ENCODE peak calls at places on chromosomes 2 and 18, in seven cellular contexts. Q is PC-9, G is stomach, F is PC-3, T is heart right ventricle, M is heart left ventricle, R is HCT116. L is an unnamed sample. For H3K4me1, the result is how much of the 10 kb centered on the place peaks cover.

GRCh38 chr18:3595282-3596273 is 145.6 kb downstream of the TGIF1 start:
- DNase-seq in Q (peak), G (peak), F (peak), T (no peak), M (peak), R (no peak), L (peak)

GRCh38 chr2:240277073-240277806 is 136.8 kb upstream of the OTOS start:
- DNase-seq in Q (no peak), G (peak), F (peak), T (peak), M (no peak), R (no peak), L (peak)

GRCh38 chr2:228866781-228867180 is 404.3 kb downstream of the PID1 start:
- DNase-seq in Q (no peak), G (no peak), F (no peak), T (no peak), M (no peak), R (no peak), L (no peak)

GRCh38 chr18:60905699-60906098 is 427.5 kb upstream of the CDH20 start:
- DNase-seq in Q (no peak), G (no peak), F (no peak), T (peak), M (peak), R (no peak), L (no peak)

GRCh38 chr18:62339106-62339988 is 14.2 kb downstream of the TNFRSF11A start:
- DNase-seq in Q (peak), G (no peak), F (peak), T (no peak), M (no peak), R (peak), L (peak)

GRCh38 chr2:77566582-77566981 is 44.4 kb upstream of the LRRTM4 start:
- DNase-seq in Q (peak), G (no peak), F (peak), T (no peak), M (no peak), R (no peak), L (no peak)

GRCh38 chr18:46343456-46343855 is 239.3 kb downstream of the HAUS1 start:
- DNase-seq in Q (no peak), G (no peak), F (no peak), T (peak), M (no peak), R (no peak), L (no peak)

GRCh38 chr18:61290616-61291015 is 42.6 kb upstream of the CDH20 start:
- DNase-seq in Q (no peak), G (no peak), F (no peak), T (no peak), M (no peak), R (no peak), L (no peak)

GRCh38 chr18:9135081-9135911 is 1.3 kb upstream of the ANKRD12 start:
- DNase-seq in Q (no peak), G (no peak), F (no peak), T (no peak), M (no peak), R (no peak), L (no peak)

GRCh38 chr2:149090706-149091105 is 52.2 kb downstream of the LYPD6B start:
- DNase-seq in Q (no peak), G (no peak), F (no peak), T (no peak), M (no peak), R (no peak), L (no peak)

GRCh38 chr2:237403024-237403882 is 10.7 kb downstream of the COL6A3 start:
- DNase-seq in Q (no peak), G (no peak), F (no peak), T (peak), M (peak), R (no peak), L (no peak)

GRCh38 chr2:57759131-57759530 is 287.5 kb upstream of the VRK2 start:
- DNase-seq in Q (no peak), G (no peak), F (no peak), T (no peak), M (no peak), R (no peak), L (no peak)

GRCh38 chr2:225097035-225097434 is 54.8 kb upstream of the DOCK10 start:
- DNase-seq in Q (no peak), G (no peak), F (no peak), T (no peak), M (no peak), R (no peak), L (no peak)

GRCh38 chr2:134728163-134728562 is 9.4 kb upstream of the TMEM163 start:
- DNase-seq in Q (no peak), G (no peak), F (no peak), T (no peak), M (no peak), R (no peak), L (no peak)

GRCh38 chr2:149921911-149922616 is 334.5 kb upstream of the MMADHC start:
- DNase-seq in Q (peak), G (no peak), F (peak), T (no peak), M (no peak), R (no peak), L (peak)

GRCh38 chr2:39119732-39120520 is 925 bp downstream of the SOS1 start:
- DNase-seq in Q (peak), G (peak), F (peak), T (peak), M (peak), R (no peak), L (peak)

GRCh38 chr18:76005632-76006031 is 489.4 kb downstream of the ZNF516 start:
- DNase-seq in Q (no peak), G (no peak), F (no peak), T (no peak), M (no peak), R (no peak), L (no peak)

GRCh38 chr18:49459404-49460171 is 857 bp downstream of the DYM start:
- DNase-seq in Q (no peak), G (no peak), F (peak), T (no peak), M (no peak), R (no peak), L (peak)

GRCh38 chr2:205030695-205031094 is 485.4 kb downstream of the PARD3B start:
- DNase-seq in Q (no peak), G (no peak), F (no peak), T (no peak), M (no peak), R (no peak), L (no peak)

GRCh38 chr2:187994464-187995331 is 297.0 kb upstream of the GULP1 start:
- DNase-seq in Q (no peak), G (no peak), F (no peak), T (no peak), M (peak), R (no peak), L (peak)

GRCh38 chr18:34794346-34794745 is 84.2 kb downstream of the DTNA start:
- DNase-seq in Q (no peak), G (no peak), F (no peak), T (no peak), M (no peak), R (no peak), L (no peak)

GRCh38 chr18:13217971-13218375 is 587 bp upstream of the LDLRAD4 start:
- DNase-seq in Q (no peak), G (no peak), F (no peak), T (peak), M (peak), R (no peak), L (no peak)

GRCh38 chr18:13218376-13219011 is at the start of gene LDLRAD4:
- DNase-seq in Q (no peak), G (peak), F (no peak), T (peak), M (peak), R (no peak), L (no peak)

GRCh38 chr18:13216092-13216582 is 2.4 kb upstream of the LDLRAD4 start:
- DNase-seq in Q (no peak), G (peak), F (peak), T (peak), M (peak), R (peak), L (peak)

GRCh38 chr18:13216732-13217465 is 1.7 kb upstream of the LDLRAD4 start:
- DNase-seq in Q (no peak), G (peak), F (no peak), T (peak), M (peak), R (no peak), L (no peak)

DNA sequence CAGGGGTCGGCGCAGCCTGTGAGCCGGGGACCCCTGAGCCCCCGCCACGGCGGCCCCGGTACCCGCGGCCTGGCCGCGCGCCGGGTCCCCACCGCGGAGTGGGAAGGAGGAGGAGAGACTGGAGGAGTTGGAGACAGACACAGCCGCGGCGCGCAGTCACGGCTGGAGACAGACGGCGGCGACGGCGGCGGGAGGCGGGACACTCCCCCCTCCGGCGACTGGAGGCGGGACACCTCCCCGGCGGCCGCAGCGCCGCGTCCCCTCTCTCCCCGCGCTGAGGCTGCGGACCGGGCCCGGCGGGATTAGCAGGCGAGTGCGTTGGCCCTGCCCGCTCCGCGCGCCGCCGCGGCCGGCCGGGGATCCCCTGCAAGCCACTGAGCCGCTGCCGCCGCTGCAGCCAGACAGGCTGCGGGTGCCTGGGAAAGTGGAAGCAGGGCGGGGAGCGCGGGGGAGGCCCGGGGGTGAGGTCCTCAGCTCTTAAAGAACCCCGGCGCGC is 1.0 kb upstream of the LDLRAD4 start:
- DNase-seq in Q (no peak), G (peak), F (no peak), T (peak), M (peak), R (no peak), L (no peak)
- H3K27ac ChIP-seq in Q (no peak), G (peak), F (no peak), T (peak), M (peak), R (no peak), L (no peak)

GRCh38 chr2:165277295-165277694 is 38.1 kb downstream of the SCN2A start:
- DNase-seq in Q (no peak), G (no peak), F (no peak), T (no peak), M (no peak), R (no peak), L (no peak)

GRCh38 chr2:165281387-165281786 is 42.2 kb downstream of the SCN2A start:
- DNase-seq in Q (no peak), G (no peak), F (no peak), T (no peak), M (no peak), R (no peak), L (peak)

GRCh38 chr2:165283342-165283741 is 44.1 kb downstream of the SCN2A start:
- DNase-seq in Q (no peak), G (no peak), F (no peak), T (no peak), M (no peak), R (no peak), L (no peak)

GRCh38 chr2:165277860-165278656 is 38.8 kb downstream of the SCN2A start:
- DNase-seq in Q (no peak), G (no peak), F (no peak), T (no peak), M (no peak), R (no peak), L (no peak)

DNA sequence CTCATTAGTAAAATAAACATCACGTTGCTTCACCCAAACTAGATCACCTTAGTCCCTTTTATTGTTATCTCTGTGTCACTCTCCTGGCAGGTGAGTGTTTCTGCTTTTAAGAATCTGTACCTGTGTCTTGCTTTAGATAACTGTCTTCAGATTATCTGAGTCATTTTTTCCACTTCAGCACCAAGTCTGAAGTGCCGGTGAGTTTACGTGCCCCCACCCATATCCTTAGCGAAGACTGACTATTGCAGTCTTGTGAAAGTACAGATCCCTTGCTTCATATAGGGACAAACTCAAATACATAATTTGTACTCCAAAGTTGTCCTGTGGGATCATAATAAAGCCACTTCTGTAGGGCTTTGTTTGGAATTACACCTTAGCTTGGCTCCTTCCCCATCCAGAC is 41.1 kb downstream of the SCN2A start:
- DNase-seq in Q (no peak), G (no peak), F (no peak), T (no peak), M (no peak), R (no peak), L (no peak)
- TF ChIP-seq CTCF in Q (no peak), G (no peak), F (no peak), T (no peak), M (no peak), R (no peak), L (no peak)

GRCh38 chr2:25398534-25398933 is 56.8 kb upstream of the DNMT3A start:
- DNase-seq in Q (no peak), G (no peak), F (no peak), T (no peak), M (no peak), R (no peak), L (no peak)

GRCh38 chr2:25397777-25398176 is 56.1 kb upstream of the DNMT3A start:
- DNase-seq in Q (no peak), G (no peak), F (no peak), T (no peak), M (no peak), R (no peak), L (no peak)

GRCh38 chr2:25400576-25401241 is 59.0 kb upstream of the DNMT3A start:
- DNase-seq in Q (no peak), G (no peak), F (no peak), T (no peak), M (no peak), R (no peak), L (no peak)

GRCh38 chr2:25402477-25402876 is 60.8 kb upstream of the DNMT3A start:
- DNase-seq in Q (no peak), G (no peak), F (no peak), T (no peak), M (no peak), R (no peak), L (no peak)

GRCh38 chr2:25401307-25402021 is 59.7 kb upstream of the DNMT3A start:
- DNase-seq in Q (no peak), G (no peak), F (no peak), T (no peak), M (no peak), R (no peak), L (no peak)
- H3K4me1 ChIP-seq in Q (under half), G (under half), F (under half), T (under half), M (under half), R (under half), L (under half)

GRCh38 chr2:69815717-69816116 is 13.7 kb upstream of the GMCL1 start:
- DNase-seq in Q (no peak), G (no peak), F (peak), T (no peak), M (no peak), R (no peak), L (no peak)

GRCh38 chr2:69816923-69817542 is 12.4 kb upstream of the GMCL1 start:
- DNase-seq in Q (peak), G (peak), F (peak), T (peak), M (peak), R (peak), L (peak)

GRCh38 chr2:69817739-69818494 is 11.5 kb upstream of the GMCL1 start:
- DNase-seq in Q (no peak), G (no peak), F (no peak), T (no peak), M (no peak), R (no peak), L (no peak)
- H3K27ac ChIP-seq in Q (no peak), G (no peak), F (no peak), T (no peak), M (no peak), R (no peak), L (no peak)

DNA sequence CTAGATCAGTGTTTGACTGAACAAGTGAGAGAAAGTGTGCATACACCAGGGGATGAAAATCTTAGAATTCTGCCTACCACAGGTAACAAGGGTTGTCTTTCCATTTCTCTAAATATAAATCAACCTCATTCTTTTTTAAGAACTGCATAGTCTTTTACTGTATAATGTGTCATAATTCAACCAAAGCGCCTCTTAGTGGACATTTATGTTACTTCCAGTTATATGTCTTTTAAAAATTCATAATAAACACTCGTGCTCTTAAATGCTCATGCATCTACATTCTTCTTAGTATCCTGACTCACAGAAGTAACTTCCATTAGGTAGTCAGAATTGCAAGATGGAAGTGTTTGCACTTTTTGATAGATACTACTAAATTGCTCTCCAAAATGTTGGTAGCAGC is 76.2 kb downstream of the CHRNA1 start:
- DNase-seq in Q (no peak), G (no peak), F (peak), T (no peak), M (no peak), R (peak), L (peak)
- TF ChIP-seq CTCF in Q (peak), G (peak), F (peak), T (peak), M (peak), R (peak), L (peak)

DNA sequence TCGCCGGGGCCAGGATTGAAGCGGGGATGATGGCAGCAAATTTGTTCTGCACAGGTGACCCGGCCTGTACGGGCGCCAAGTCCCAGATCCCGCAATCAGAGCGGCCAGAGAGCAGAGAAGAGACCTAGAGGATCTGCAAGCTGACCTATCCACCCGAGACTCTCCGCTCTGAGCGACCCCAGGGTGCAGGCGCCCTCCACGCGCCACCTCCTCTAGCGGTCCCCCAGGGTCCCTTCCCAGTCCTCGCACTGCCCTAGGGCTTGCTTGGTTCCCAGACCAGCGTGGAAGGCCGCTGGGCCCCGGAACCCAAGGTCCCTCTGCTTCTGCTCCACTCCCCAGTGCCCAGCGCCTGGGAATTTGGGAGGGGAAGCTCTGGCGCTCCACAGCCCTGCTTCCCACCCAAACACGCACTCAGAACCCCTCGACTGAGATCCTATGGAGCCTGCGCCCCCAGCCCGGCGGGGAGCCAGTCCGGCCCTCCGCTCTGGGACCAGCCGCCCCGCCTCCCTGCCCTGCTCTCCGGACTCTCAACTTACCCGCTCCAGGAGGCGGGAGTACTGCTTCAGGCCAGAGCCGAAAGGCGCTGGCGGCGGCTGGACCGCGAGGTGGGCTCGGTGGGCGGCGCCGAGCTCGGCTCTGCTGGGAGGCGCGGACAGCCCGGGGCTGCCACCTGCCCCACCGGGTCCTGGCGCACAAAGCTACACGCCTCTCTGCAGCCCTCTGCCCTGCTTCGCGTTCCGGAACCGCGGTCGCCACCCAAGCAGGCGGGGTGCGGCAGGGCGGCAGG is 3.0 kb upstream of the SIX3 start:
- DNase-seq in Q (peak), G (no peak), F (peak), T (no peak), M (no peak), R (no peak), L (no peak)
- H3K4me1 ChIP-seq in Q (under half), G (half or more), F (under half), T (under half), M (under half), R (under half), L (under half)

GRCh38 chr18:36465970-36466369 is 168.5 kb downstream of the FHOD3 start:
- DNase-seq in Q (no peak), G (no peak), F (no peak), T (no peak), M (no peak), R (no peak), L (no peak)

GRCh38 chr18:36464126-36464651 is 166.7 kb downstream of the FHOD3 start:
- DNase-seq in Q (no peak), G (no peak), F (no peak), T (no peak), M (peak), R (no peak), L (no peak)

GRCh38 chr18:36468161-36468560 is 170.6 kb downstream of the FHOD3 start:
- DNase-seq in Q (no peak), G (no peak), F (no peak), T (peak), M (peak), R (no peak), L (no peak)

GRCh38 chr18:36467614-36468013 is 170.1 kb downstream of the FHOD3 start:
- DNase-seq in Q (no peak), G (no peak), F (no peak), T (no peak), M (no peak), R (no peak), L (no peak)

GRCh38 chr18:36465276-36465675 is 167.8 kb downstream of the FHOD3 start:
- DNase-seq in Q (no peak), G (no peak), F (no peak), T (no peak), M (no peak), R (no peak), L (no peak)
- H3K27ac ChIP-seq in Q (no peak), G (no peak), F (no peak), T (peak), M (peak), R (no peak), L (no peak)

DNA sequence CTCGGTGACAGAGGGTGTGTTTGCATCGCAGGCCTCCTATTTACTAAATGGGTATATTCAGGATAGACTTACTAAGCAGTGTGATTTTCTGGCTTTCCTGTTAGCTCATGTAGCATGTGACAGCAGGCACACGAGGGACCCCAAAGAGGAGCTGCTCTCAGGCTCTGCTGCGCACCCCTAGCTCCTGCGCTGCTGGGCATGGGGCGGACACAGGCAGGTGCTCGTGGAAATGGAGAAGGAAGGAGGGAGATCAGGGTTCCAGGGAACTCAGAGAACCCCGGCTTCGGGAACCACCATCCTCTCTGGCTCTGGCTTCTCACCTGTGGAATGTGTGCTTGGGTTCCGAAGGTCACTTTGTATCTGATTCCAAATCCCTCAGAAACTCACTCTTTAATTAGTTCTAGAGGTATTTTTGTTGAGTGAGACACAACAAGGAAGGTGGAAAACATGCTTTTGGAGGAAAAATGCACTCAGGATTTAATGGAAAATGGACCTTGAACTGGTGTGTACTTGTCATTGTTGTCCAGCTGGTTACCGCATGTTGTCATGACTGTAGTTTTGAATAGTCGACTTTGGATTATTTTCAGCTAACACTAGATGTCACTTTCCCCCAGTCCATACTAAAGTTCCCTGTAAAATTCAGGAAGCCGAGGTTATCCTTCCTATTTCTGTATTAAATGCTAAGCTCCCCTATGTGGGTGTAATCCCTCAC is 3.5 kb downstream of the SNTG2 start:
- DNase-seq in Q (no peak), G (no peak), F (peak), T (no peak), M (no peak), R (no peak), L (no peak)
- TF ChIP-seq CTCF in Q (no peak), G (no peak), F (peak), T (peak), M (peak), R (peak), L (peak)

L was measured in foreskin keratinocyte.